ENCODE peak calls at places on chromosomes 1 and 21, in ten cellular contexts. V is osteocyte; J is naive thymus-derived CD8-positive, alpha-beta T cell; L is pancreas; Q is stimulated activated CD8-positive, alpha-beta memory T cell treated with anti-CD3 and anti-CD28 coated beads, Interleukin-7, amount 100 ng/mL, for 1 hour; H is SK-N-DZ; A is cardiac muscle cell; D is activated CD4-positive, alpha-beta T cell treated with anti-CD3 and anti-CD28 coated beads, Interleukin-2, amount 50 U/mL, for 1 hour; O is Kasumi-1; N is mesenchymal stem cell. U is an unnamed sample.

GRCh38 chr1:54425152-54425584 is 19.0 kb upstream of the SSBP3 start:
- DNase-seq in V (no peak), O (no peak), A (no peak), H (no peak), D (no peak), N (no peak), Q (no peak), L (no peak), J (no peak), U (no peak)

GRCh38 chr1:233113009-233113712 is 162.8 kb downstream of the NTPCR start:
- DNase-seq in H (peak; percentile 5), N (peak; percentile 100), V (no peak), O (peak; percentile 97), Q (no peak), A (peak; percentile 100), L (no peak), D (no peak), J (no peak), U (no peak)

GRCh38 chr1:117341123-117341522 is 26.1 kb upstream of the MAN1A2 start:
- DNase-seq in V (no peak), L (no peak), O (no peak), Q (no peak), N (no peak), J (no peak), H (no peak), A (no peak), D (no peak), U (no peak)

GRCh38 chr1:218164111-218164929 is 120.8 kb upstream of the RRP15 start:
- DNase-seq in V (no peak), J (peak; percentile 1), A (peak; percentile 38), O (no peak), D (no peak), L (peak; percentile 62), H (peak; percentile 70), N (peak; percentile 52), Q (no peak), U (peak; percentile 71)

GRCh38 chr21:41683815-41684214 is 83.0 kb downstream of the RIPK4 start:
- DNase-seq in J (no peak), D (no peak), A (no peak), N (no peak), V (no peak), H (no peak), O (no peak), L (peak; percentile 63), Q (no peak), U (no peak)

GRCh38 chr1:44505210-44505993 is 100.3 kb downstream of the RNF220 start:
- DNase-seq in D (no peak), N (no peak), H (no peak), Q (no peak), O (no peak), V (no peak), A (peak; percentile 87), L (no peak), J (no peak), U (no peak)

GRCh38 chr1:66365628-66366027 is 168.3 kb upstream of the SGIP1 start:
- DNase-seq in A (no peak), O (no peak), H (no peak), D (no peak), N (no peak), Q (no peak), V (no peak), L (no peak), J (no peak), U (no peak)

GRCh38 chr1:175023043-175023921 is at the start of gene MRPS14:
- DNase-seq in Q (peak; percentile 97), V (peak; percentile 99), A (peak; percentile 99), N (peak; percentile 98), D (peak; percentile 98), O (peak; percentile 96), H (peak; percentile 97), L (peak; percentile 98), J (peak; percentile 97), U (peak; percentile 96)

GRCh38 chr1:108814343-108815125 is 42.4 kb downstream of the AKNAD1 start:
- DNase-seq in J (no peak), O (no peak), Q (no peak), D (no peak), V (no peak), H (no peak), A (peak; percentile 80), L (no peak), N (peak; percentile 60), U (no peak)

GRCh38 chr1:37306871-37307270 is 167.5 kb upstream of the ZC3H12A start:
- DNase-seq in Q (no peak), V (no peak), O (no peak), D (no peak), A (no peak), J (no peak), N (no peak), L (no peak), H (no peak), U (no peak)

GRCh38 chr1:201721131-201722049 is 107.6 kb upstream of the IPO9 start:
- DNase-seq in A (peak; percentile 69), L (no peak), H (peak; percentile 75), V (no peak), N (peak; percentile 98), J (no peak), D (no peak), O (no peak), Q (no peak), U (no peak)

GRCh38 chr1:143736562-143736961 is 235.2 kb downstream of the FAM72C start:
- DNase-seq in J (no peak), Q (no peak), H (no peak), A (peak; percentile 6), N (no peak), O (no peak), V (no peak), L (no peak), D (no peak), U (no peak)

GRCh38 chr1:215458084-215458483 is 109.0 kb upstream of the KCTD3 start:
- DNase-seq in D (no peak), A (no peak), N (no peak), O (no peak), V (no peak), H (no peak), L (no peak), J (no peak), Q (no peak), U (no peak)

GRCh38 chr1:222461941-222462340 is 86.0 kb downstream of the HHIPL2 start:
- DNase-seq in V (no peak), Q (no peak), J (no peak), H (no peak), N (peak; percentile 18), D (no peak), A (no peak), O (no peak), L (no peak), U (no peak)

GRCh38 chr1:231443363-231443762 is 21.3 kb upstream of the EGLN1 start:
- DNase-seq in H (no peak), Q (no peak), V (no peak), N (no peak), D (no peak), J (no peak), O (no peak), A (no peak), L (no peak), U (no peak)

GRCh38 chr1:233859446-233859845 is 45.0 kb upstream of the SLC35F3 start:
- DNase-seq in V (no peak), A (no peak), Q (no peak), H (no peak), O (peak; percentile 13), J (no peak), D (no peak), N (no peak), L (no peak), U (no peak)

GRCh38 chr21:14858309-14858708 is 206.5 kb downstream of the NRIP1 start:
- DNase-seq in A (no peak), L (no peak), Q (no peak), D (no peak), H (no peak), V (no peak), O (no peak), N (no peak), J (no peak), U (no peak)

GRCh38 chr1:2831596-2832212 is 30.2 kb upstream of the TTC34 start:
- DNase-seq in N (no peak), D (no peak), Q (no peak), L (peak; percentile 34), V (no peak), O (no peak), J (no peak), H (no peak), A (no peak), U (no peak)

GRCh38 chr1:229768232-229768631 is 142.2 kb downstream of the URB2 start:
- DNase-seq in L (no peak), D (no peak), Q (no peak), A (no peak), H (no peak), O (no peak), V (no peak), N (no peak), J (no peak), U (peak; percentile 85)

GRCh38 chr1:19096036-19096833 is 113.8 kb downstream of the UBR4 start:
- DNase-seq in J (peak; percentile 24), A (peak; percentile 36), H (no peak), O (peak; percentile 6), V (no peak), D (no peak), N (no peak), L (peak; percentile 71), Q (no peak), U (no peak)

GRCh38 chr1:237562247-237562823 is 328.4 kb downstream of the ZP4 start:
- DNase-seq in V (no peak), O (peak; percentile 87), J (peak; percentile 42), A (peak; percentile 80), N (peak; percentile 60), H (peak; percentile 69), D (no peak), L (no peak), Q (no peak), U (peak; percentile 52)

GRCh38 chr21:15552914-15553491 is 176.8 kb upstream of the USP25 start:
- DNase-seq in V (no peak), N (peak; percentile 25), O (peak; percentile 79), J (peak; percentile 54), Q (no peak), H (no peak), A (peak; percentile 56), D (no peak), L (no peak), U (peak; percentile 4)

GRCh38 chr1:110593905-110594304 is 12.3 kb downstream of the KCNA2 start:
- DNase-seq in N (no peak), A (no peak), V (no peak), Q (no peak), L (no peak), J (no peak), H (no peak), D (no peak), O (no peak), U (no peak)

GRCh38 chr1:218482683-218483082 is 137.5 kb downstream of the TGFB2 start:
- DNase-seq in N (no peak), L (no peak), O (no peak), D (no peak), Q (no peak), V (no peak), H (no peak), J (no peak), A (peak; percentile 94), U (no peak)

GRCh38 chr1:46673749-46674182 is 2.1 kb downstream of the TEX38 start:
- DNase-seq in Q (no peak), V (no peak), A (peak; percentile 33), L (no peak), J (no peak), O (no peak), N (peak; percentile 66), D (no peak), H (no peak), U (no peak)

GRCh38 chr1:153612755-153613331 is at the start of gene S100A16:
- DNase-seq in N (peak; percentile 44), Q (no peak), J (no peak), D (no peak), L (peak; percentile 86), H (no peak), O (no peak), V (peak; percentile 88), A (peak; percentile 75), U (no peak)

GRCh38 chr21:28154121-28154520 is 838.6 kb downstream of the LTN1 start:
- DNase-seq in Q (no peak), N (no peak), L (no peak), J (no peak), H (no peak), A (no peak), D (no peak), O (no peak), V (no peak), U (no peak)

GRCh38 chr1:222757673-222758268 is 20.8 kb downstream of the FAM177B start:
- DNase-seq in Q (no peak), A (peak; percentile 36), L (no peak), D (no peak), H (no peak), V (no peak), O (no peak), J (no peak), N (no peak), U (no peak)

U was measured in NCI-H1105 treated with DMSO at 0.1 percent for 48 hours.